ENCODE peak calls at places on chromosomes 7 and 10, in six cellular contexts. One of them, this sample, is unnamed.

GRCh38 chr10:21807162-21807561 is 196.4 kb downstream of the DNAJC1 start:
- DNase-seq in AG04450: no peak
- DNase-seq in uterus: no peak
- DNase-seq in CD8-positive, alpha-beta memory T cell: no peak
- DNase-seq in OCI-LY7: no peak
- DNase-seq in lower lobe of right lung: no peak
- DNase-seq in this sample: no peak

GRCh38 chr7:33854178-33854577 is 51.2 kb upstream of the BMPER start:
- DNase-seq in AG04450: no peak
- DNase-seq in uterus: no peak
- DNase-seq in CD8-positive, alpha-beta memory T cell: no peak
- DNase-seq in OCI-LY7: no peak
- DNase-seq in lower lobe of right lung: no peak
- DNase-seq in this sample: no peak

GRCh38 chr7:47936323-47936722 is 11.9 kb downstream of the PKD1L1 start:
- DNase-seq in AG04450: no peak
- DNase-seq in lower lobe of right lung: no peak
- DNase-seq in CD8-positive, alpha-beta memory T cell: no peak
- DNase-seq in OCI-LY7: no peak
- DNase-seq in uterus: no peak
- DNase-seq in this sample: peak

GRCh38 chr7:28595779-28596178 is 183.5 kb downstream of the CREB5 start:
- DNase-seq in AG04450: no peak
- DNase-seq in uterus: no peak
- DNase-seq in CD8-positive, alpha-beta memory T cell: no peak
- DNase-seq in lower lobe of right lung: no peak
- DNase-seq in OCI-LY7: no peak
- DNase-seq in this sample: no peak

GRCh38 chr10:788796-789748 is 99.6 kb upstream of the DIP2C start:
- DNase-seq in uterus: no peak
- DNase-seq in AG04450: peak
- DNase-seq in lower lobe of right lung: peak
- DNase-seq in CD8-positive, alpha-beta memory T cell: peak
- DNase-seq in OCI-LY7: no peak
- DNase-seq in this sample: peak

GRCh38 chr7:36570508-36571219 is 153.6 kb downstream of the AOAH start:
- DNase-seq in OCI-LY7: no peak
- DNase-seq in AG04450: no peak
- DNase-seq in lower lobe of right lung: no peak
- DNase-seq in uterus: no peak
- DNase-seq in CD8-positive, alpha-beta memory T cell: no peak
- DNase-seq in this sample: no peak

GRCh38 chr7:70383369-70383768 is 748.6 kb upstream of the GALNT17 start:
- DNase-seq in uterus: no peak
- DNase-seq in AG04450: no peak
- DNase-seq in lower lobe of right lung: no peak
- DNase-seq in CD8-positive, alpha-beta memory T cell: no peak
- DNase-seq in OCI-LY7: no peak
- DNase-seq in this sample: no peak

GRCh38 chr7:68063171-68063570 is 1066.5 kb downstream of the TYW1 start:
- DNase-seq in AG04450: no peak
- DNase-seq in OCI-LY7: no peak
- DNase-seq in CD8-positive, alpha-beta memory T cell: no peak
- DNase-seq in lower lobe of right lung: no peak
- DNase-seq in uterus: no peak
- DNase-seq in this sample: no peak

GRCh38 chr10:6445671-6446278 is 134.3 kb downstream of the PRKCQ start:
- DNase-seq in AG04450: peak
- DNase-seq in lower lobe of right lung: peak
- DNase-seq in OCI-LY7: peak
- DNase-seq in uterus: peak
- DNase-seq in CD8-positive, alpha-beta memory T cell: peak
- DNase-seq in this sample: no peak

GRCh38 chr7:29360633-29361625 is 166.4 kb downstream of the CHN2 start:
- DNase-seq in lower lobe of right lung: no peak
- DNase-seq in uterus: no peak
- DNase-seq in OCI-LY7: no peak
- DNase-seq in CD8-positive, alpha-beta memory T cell: no peak
- DNase-seq in AG04450: no peak
- DNase-seq in this sample: no peak

GRCh38 chr7:42642699-42643098 is 269.2 kb downstream of the C7orf25 start:
- DNase-seq in CD8-positive, alpha-beta memory T cell: no peak
- DNase-seq in AG04450: no peak
- DNase-seq in uterus: no peak
- DNase-seq in lower lobe of right lung: no peak
- DNase-seq in OCI-LY7: no peak
- DNase-seq in this sample: no peak

GRCh38 chr10:92627845-92628480 is 35.0 kb downstream of the KIF11 start:
- DNase-seq in uterus: no peak
- DNase-seq in OCI-LY7: no peak
- DNase-seq in AG04450: no peak
- DNase-seq in lower lobe of right lung: no peak
- DNase-seq in CD8-positive, alpha-beta memory T cell: no peak
- DNase-seq in this sample: no peak

GRCh38 chr7:55622241-55622835 is 50.0 kb upstream of the VOPP1 start:
- DNase-seq in uterus: no peak
- DNase-seq in lower lobe of right lung: no peak
- DNase-seq in CD8-positive, alpha-beta memory T cell: no peak
- DNase-seq in OCI-LY7: no peak
- DNase-seq in AG04450: no peak
- DNase-seq in this sample: no peak

GRCh38 chr7:100191775-100192174 is 14.1 kb downstream of the STAG3 start:
- DNase-seq in AG04450: peak
- DNase-seq in CD8-positive, alpha-beta memory T cell: no peak
- DNase-seq in OCI-LY7: peak
- DNase-seq in lower lobe of right lung: no peak
- DNase-seq in uterus: no peak
- DNase-seq in this sample: no peak

GRCh38 chr10:43978091-43978490 is 329.4 kb upstream of the ZNF32 start:
- DNase-seq in AG04450: no peak
- DNase-seq in lower lobe of right lung: no peak
- DNase-seq in CD8-positive, alpha-beta memory T cell: no peak
- DNase-seq in OCI-LY7: no peak
- DNase-seq in uterus: no peak
- DNase-seq in this sample: no peak

GRCh38 chr10:92839191-92840085 is 8.9 kb upstream of the EXOC6 start:
- DNase-seq in OCI-LY7: peak
- DNase-seq in lower lobe of right lung: peak
- DNase-seq in AG04450: no peak
- DNase-seq in CD8-positive, alpha-beta memory T cell: peak
- DNase-seq in uterus: peak
- DNase-seq in this sample: peak

GRCh38 chr10:122326385-122326784 is 48.1 kb upstream of the PLEKHA1 start:
- DNase-seq in uterus: no peak
- DNase-seq in AG04450: no peak
- DNase-seq in CD8-positive, alpha-beta memory T cell: no peak
- DNase-seq in lower lobe of right lung: no peak
- DNase-seq in OCI-LY7: peak
- DNase-seq in this sample: no peak

GRCh38 chr10:107427021-107427420 is 262.5 kb upstream of the SORCS1 start:
- DNase-seq in OCI-LY7: no peak
- DNase-seq in uterus: no peak
- DNase-seq in CD8-positive, alpha-beta memory T cell: no peak
- DNase-seq in lower lobe of right lung: no peak
- DNase-seq in AG04450: no peak
- DNase-seq in this sample: no peak

GRCh38 chr7:34042406-34042805 is 137.1 kb downstream of the BMPER start:
- DNase-seq in AG04450: no peak
- DNase-seq in uterus: no peak
- DNase-seq in OCI-LY7: no peak
- DNase-seq in CD8-positive, alpha-beta memory T cell: no peak
- DNase-seq in lower lobe of right lung: no peak
- DNase-seq in this sample: no peak

GRCh38 chr7:140697447-140698143 is 1.1 kb downstream of the NDUFB2 start:
- DNase-seq in CD8-positive, alpha-beta memory T cell: no peak
- DNase-seq in uterus: no peak
- DNase-seq in AG04450: no peak
- DNase-seq in OCI-LY7: no peak
- DNase-seq in lower lobe of right lung: no peak
- DNase-seq in this sample: peak

GRCh38 chr10:19048479-19048878 is at the start of gene MALRD1:
- DNase-seq in OCI-LY7: no peak
- DNase-seq in uterus: no peak
- DNase-seq in CD8-positive, alpha-beta memory T cell: no peak
- DNase-seq in lower lobe of right lung: no peak
- DNase-seq in AG04450: no peak
- DNase-seq in this sample: no peak

GRCh38 chr7:21616796-21617436 is 74.1 kb downstream of the DNAH11 start:
- DNase-seq in lower lobe of right lung: no peak
- DNase-seq in OCI-LY7: no peak
- DNase-seq in AG04450: no peak
- DNase-seq in CD8-positive, alpha-beta memory T cell: no peak
- DNase-seq in uterus: no peak
- DNase-seq in this sample: no peak

GRCh38 chr10:22700489-22700888 is 13.9 kb downstream of the PIP4K2A start:
- DNase-seq in CD8-positive, alpha-beta memory T cell: no peak
- DNase-seq in lower lobe of right lung: no peak
- DNase-seq in AG04450: no peak
- DNase-seq in uterus: no peak
- DNase-seq in OCI-LY7: no peak
- DNase-seq in this sample: no peak

GRCh38 chr7:114481995-114482394 is 67.4 kb downstream of the FOXP2 start:
- DNase-seq in OCI-LY7: no peak
- DNase-seq in uterus: no peak
- DNase-seq in lower lobe of right lung: no peak
- DNase-seq in AG04450: peak
- DNase-seq in CD8-positive, alpha-beta memory T cell: no peak
- DNase-seq in this sample: no peak

GRCh38 chr7:98174334-98175259 is 36.6 kb upstream of the BHLHA15 start:
- DNase-seq in CD8-positive, alpha-beta memory T cell: no peak
- DNase-seq in uterus: no peak
- DNase-seq in OCI-LY7: no peak
- DNase-seq in AG04450: no peak
- DNase-seq in lower lobe of right lung: peak
- DNase-seq in this sample: no peak

GRCh38 chr7:44549457-44549856 is 8.3 kb upstream of the NPC1L1 start:
- DNase-seq in CD8-positive, alpha-beta memory T cell: no peak
- DNase-seq in uterus: no peak
- DNase-seq in OCI-LY7: no peak
- DNase-seq in lower lobe of right lung: no peak
- DNase-seq in AG04450: no peak
- DNase-seq in this sample: no peak

GRCh38 chr7:44541876-44542610 is 913 bp upstream of the NPC1L1 start:
- DNase-seq in AG04450: no peak
- DNase-seq in OCI-LY7: no peak
- DNase-seq in lower lobe of right lung: no peak
- DNase-seq in uterus: no peak
- DNase-seq in CD8-positive, alpha-beta memory T cell: no peak
- DNase-seq in this sample: no peak

GRCh38 chr7:44548893-44549292 is 7.8 kb upstream of the NPC1L1 start:
- DNase-seq in AG04450: no peak
- DNase-seq in CD8-positive, alpha-beta memory T cell: no peak
- DNase-seq in OCI-LY7: no peak
- DNase-seq in uterus: no peak
- DNase-seq in lower lobe of right lung: no peak
- DNase-seq in this sample: no peak

GRCh38 chr7:44547536-44548221 is 6.5 kb upstream of the NPC1L1 start:
- DNase-seq in OCI-LY7: peak
- DNase-seq in AG04450: no peak
- DNase-seq in uterus: no peak
- DNase-seq in CD8-positive, alpha-beta memory T cell: no peak
- DNase-seq in lower lobe of right lung: no peak
- DNase-seq in this sample: no peak
- H3K4me3 ChIP-seq in OCI-LY7: no peak
- H3K4me3 ChIP-seq in AG04450: no peak
- H3K4me3 ChIP-seq in uterus: no peak
- H3K4me3 ChIP-seq in CD8-positive, alpha-beta memory T cell: no peak
- H3K4me3 ChIP-seq in lower lobe of right lung: no peak
- H3K4me3 ChIP-seq in this sample: no peak

GRCh38 chr10:34058922-34059614 is 724.6 kb upstream of the NRP1 start:
- DNase-seq in OCI-LY7: no peak
- DNase-seq in CD8-positive, alpha-beta memory T cell: no peak
- DNase-seq in uterus: no peak
- DNase-seq in lower lobe of right lung: no peak
- DNase-seq in AG04450: no peak
- DNase-seq in this sample: no peak
- H3K27ac ChIP-seq in OCI-LY7: no peak
- H3K27ac ChIP-seq in CD8-positive, alpha-beta memory T cell: no peak
- H3K27ac ChIP-seq in uterus: peak
- H3K27ac ChIP-seq in lower lobe of right lung: no peak
- H3K27ac ChIP-seq in AG04450: no peak
- H3K27ac ChIP-seq in this sample: no peak

GRCh38 chr7:1844956-1845390 is 174.9 kb downstream of the ELFN1 start:
- DNase-seq in CD8-positive, alpha-beta memory T cell: no peak
- DNase-seq in lower lobe of right lung: peak
- DNase-seq in AG04450: no peak
- DNase-seq in OCI-LY7: no peak
- DNase-seq in uterus: no peak
- DNase-seq in this sample: peak

GRCh38 chr7:1843921-1844335 is 173.9 kb downstream of the ELFN1 start:
- DNase-seq in CD8-positive, alpha-beta memory T cell: no peak
- DNase-seq in lower lobe of right lung: peak
- DNase-seq in OCI-LY7: no peak
- DNase-seq in AG04450: no peak
- DNase-seq in uterus: no peak
- DNase-seq in this sample: peak

GRCh38 chr7:1842321-1843221 is 172.5 kb downstream of the ELFN1 start:
- DNase-seq in AG04450: no peak
- DNase-seq in lower lobe of right lung: peak
- DNase-seq in CD8-positive, alpha-beta memory T cell: no peak
- DNase-seq in OCI-LY7: no peak
- DNase-seq in uterus: no peak
- DNase-seq in this sample: peak

GRCh38 chr7:1844336-1844955 is 174.4 kb downstream of the ELFN1 start:
- DNase-seq in lower lobe of right lung: peak
- DNase-seq in CD8-positive, alpha-beta memory T cell: no peak
- DNase-seq in uterus: no peak
- DNase-seq in OCI-LY7: no peak
- DNase-seq in AG04450: no peak
- DNase-seq in this sample: peak

DNA sequence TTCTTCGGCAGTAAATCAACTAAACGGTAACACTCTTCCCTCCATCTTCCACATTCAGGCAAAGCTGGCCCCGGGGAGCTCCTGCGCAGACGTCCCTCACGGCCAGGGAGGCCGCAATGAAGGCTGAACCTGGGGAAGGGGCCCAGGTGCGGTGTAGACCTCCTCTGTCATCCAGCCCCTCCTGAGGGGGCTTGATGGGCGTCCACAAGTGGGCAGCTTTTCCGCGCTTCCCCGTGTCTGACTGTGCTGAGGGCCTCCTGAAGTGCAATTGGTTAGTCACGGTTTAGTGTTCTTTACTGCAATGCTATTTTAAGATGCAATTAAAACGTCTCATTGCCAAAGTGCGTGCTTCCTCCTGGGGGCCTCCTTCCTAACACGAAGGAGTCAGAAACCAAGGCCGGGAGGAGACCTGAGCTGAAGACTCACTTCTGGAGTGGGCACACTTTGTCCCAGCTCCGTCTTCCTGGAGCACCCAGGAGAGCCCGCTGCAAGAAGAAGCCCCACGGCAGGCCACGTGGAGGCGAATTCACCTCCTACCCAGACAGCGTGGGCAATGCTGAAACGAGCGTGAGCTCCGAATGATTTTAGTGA is 173.3 kb downstream of the ELFN1 start:
- DNase-seq in AG04450: no peak
- DNase-seq in uterus: no peak
- DNase-seq in lower lobe of right lung: peak
- DNase-seq in OCI-LY7: no peak
- DNase-seq in CD8-positive, alpha-beta memory T cell: no peak
- DNase-seq in this sample: peak
- H3K4me3 ChIP-seq in AG04450: no peak
- H3K4me3 ChIP-seq in uterus: no peak
- H3K4me3 ChIP-seq in lower lobe of right lung: no peak
- H3K4me3 ChIP-seq in OCI-LY7: no peak
- H3K4me3 ChIP-seq in CD8-positive, alpha-beta memory T cell: no peak
- H3K4me3 ChIP-seq in this sample: no peak

GRCh38 chr10:86340991-86341260 is 25.7 kb downstream of the GRID1 start:
- DNase-seq in AG04450: no peak
- DNase-seq in lower lobe of right lung: no peak
- DNase-seq in uterus: no peak
- DNase-seq in CD8-positive, alpha-beta memory T cell: no peak
- DNase-seq in OCI-LY7: no peak
- DNase-seq in this sample: no peak
- H3K27ac ChIP-seq in AG04450: no peak
- H3K27ac ChIP-seq in lower lobe of right lung: no peak
- H3K27ac ChIP-seq in uterus: no peak
- H3K27ac ChIP-seq in CD8-positive, alpha-beta memory T cell: no peak
- H3K27ac ChIP-seq in OCI-LY7: no peak
- H3K27ac ChIP-seq in this sample: no peak

This sample was measured in aorta.